ENCODE peak calls at places on chromosome 19, in nine cellular contexts. One of them, this sample, is unnamed. For H3K9me3 and H3K27me3, the result is how much of the 10 kb centered on the place peaks cover.

GRCh38 chr19:27752530-27753184 is 1460.3 kb downstream of the UQCRFS1 start:
- DNase-seq in cardiac muscle cell: no peak
- DNase-seq in CD4-positive, alpha-beta memory T cell: no peak
- DNase-seq in H9: no peak
- DNase-seq in aorta: no peak
- DNase-seq in left lung: no peak
- DNase-seq in Peyer's patch: peak
- DNase-seq in CD8-positive, alpha-beta T cell: no peak
- DNase-seq in Panc1: no peak
- DNase-seq in this sample: no peak

GRCh38 chr19:58367698-58368454 is 5.3 kb upstream of the ZNF497 start:
- DNase-seq in cardiac muscle cell: no peak
- DNase-seq in left lung: no peak
- DNase-seq in CD8-positive, alpha-beta T cell: no peak
- DNase-seq in H9: peak
- DNase-seq in Peyer's patch: no peak
- DNase-seq in CD4-positive, alpha-beta memory T cell: no peak
- DNase-seq in aorta: no peak
- DNase-seq in Panc1: no peak
- DNase-seq in this sample: no peak

GRCh38 chr19:3774621-3775373 is 2.8 kb upstream of the RAX2 start:
- DNase-seq in aorta: no peak
- DNase-seq in CD4-positive, alpha-beta memory T cell: no peak
- DNase-seq in Panc1: no peak
- DNase-seq in left lung: no peak
- DNase-seq in H9: peak
- DNase-seq in CD8-positive, alpha-beta T cell: no peak
- DNase-seq in cardiac muscle cell: no peak
- DNase-seq in Peyer's patch: no peak
- DNase-seq in this sample: no peak

GRCh38 chr19:430701-431100 is 21.8 kb upstream of the C2CD4C start:
- DNase-seq in CD4-positive, alpha-beta memory T cell: no peak
- DNase-seq in CD8-positive, alpha-beta T cell: no peak
- DNase-seq in H9: no peak
- DNase-seq in cardiac muscle cell: no peak
- DNase-seq in aorta: no peak
- DNase-seq in left lung: no peak
- DNase-seq in Panc1: no peak
- DNase-seq in Peyer's patch: no peak
- DNase-seq in this sample: no peak

GRCh38 chr19:1457031-1457739 is 7.3 kb downstream of the APC2 start:
- DNase-seq in H9: peak
- DNase-seq in left lung: no peak
- DNase-seq in CD4-positive, alpha-beta memory T cell: no peak
- DNase-seq in cardiac muscle cell: no peak
- DNase-seq in Peyer's patch: no peak
- DNase-seq in Panc1: no peak
- DNase-seq in CD8-positive, alpha-beta T cell: no peak
- DNase-seq in aorta: no peak
- DNase-seq in this sample: no peak

GRCh38 chr19:1566392-1567115 is 1.6 kb downstream of the MEX3D start:
- DNase-seq in left lung: peak
- DNase-seq in cardiac muscle cell: peak
- DNase-seq in H9: peak
- DNase-seq in CD4-positive, alpha-beta memory T cell: no peak
- DNase-seq in CD8-positive, alpha-beta T cell: no peak
- DNase-seq in aorta: peak
- DNase-seq in Peyer's patch: peak
- DNase-seq in Panc1: no peak
- DNase-seq in this sample: no peak

GRCh38 chr19:40362160-40362559 is 13.7 kb downstream of the PLD3 start:
- DNase-seq in H9: no peak
- DNase-seq in CD8-positive, alpha-beta T cell: no peak
- DNase-seq in cardiac muscle cell: no peak
- DNase-seq in left lung: no peak
- DNase-seq in Panc1: no peak
- DNase-seq in aorta: no peak
- DNase-seq in Peyer's patch: no peak
- DNase-seq in CD4-positive, alpha-beta memory T cell: no peak
- DNase-seq in this sample: no peak

GRCh38 chr19:12610540-12611360 is at the start of the genes ZNF490 and ZNF791:
- DNase-seq in CD4-positive, alpha-beta memory T cell: peak
- DNase-seq in H9: peak
- DNase-seq in left lung: peak
- DNase-seq in cardiac muscle cell: peak
- DNase-seq in aorta: peak
- DNase-seq in Panc1: peak
- DNase-seq in CD8-positive, alpha-beta T cell: peak
- DNase-seq in Peyer's patch: peak
- DNase-seq in this sample: peak

GRCh38 chr19:44476559-44477408 is 23.5 kb downstream of the ZNF180 start:
- DNase-seq in aorta: no peak
- DNase-seq in cardiac muscle cell: peak
- DNase-seq in CD8-positive, alpha-beta T cell: no peak
- DNase-seq in Peyer's patch: no peak
- DNase-seq in Panc1: no peak
- DNase-seq in CD4-positive, alpha-beta memory T cell: peak
- DNase-seq in left lung: no peak
- DNase-seq in H9: no peak
- DNase-seq in this sample: no peak

GRCh38 chr19:15669440-15669839 is 3.4 kb upstream of the CYP4F12 start:
- DNase-seq in cardiac muscle cell: no peak
- DNase-seq in CD4-positive, alpha-beta memory T cell: no peak
- DNase-seq in Peyer's patch: no peak
- DNase-seq in left lung: no peak
- DNase-seq in Panc1: no peak
- DNase-seq in aorta: no peak
- DNase-seq in CD8-positive, alpha-beta T cell: no peak
- DNase-seq in H9: no peak
- DNase-seq in this sample: no peak

GRCh38 chr19:15673176-15673654 is 328 bp downstream of the CYP4F12 start:
- DNase-seq in H9: no peak
- DNase-seq in CD4-positive, alpha-beta memory T cell: peak
- DNase-seq in Panc1: no peak
- DNase-seq in cardiac muscle cell: no peak
- DNase-seq in left lung: no peak
- DNase-seq in Peyer's patch: no peak
- DNase-seq in aorta: no peak
- DNase-seq in CD8-positive, alpha-beta T cell: no peak
- DNase-seq in this sample: no peak

GRCh38 chr19:15671237-15671636 is 1.6 kb upstream of the CYP4F12 start:
- DNase-seq in Panc1: no peak
- DNase-seq in CD4-positive, alpha-beta memory T cell: no peak
- DNase-seq in CD8-positive, alpha-beta T cell: no peak
- DNase-seq in cardiac muscle cell: no peak
- DNase-seq in left lung: no peak
- DNase-seq in aorta: no peak
- DNase-seq in H9: no peak
- DNase-seq in Peyer's patch: no peak
- DNase-seq in this sample: no peak

GRCh38 chr19:15672580-15673175 is at the start of gene CYP4F12:
- DNase-seq in CD4-positive, alpha-beta memory T cell: peak
- DNase-seq in aorta: peak
- DNase-seq in cardiac muscle cell: no peak
- DNase-seq in Panc1: no peak
- DNase-seq in Peyer's patch: peak
- DNase-seq in H9: no peak
- DNase-seq in CD8-positive, alpha-beta T cell: peak
- DNase-seq in left lung: peak
- DNase-seq in this sample: peak

GRCh38 chr19:15671891-15672579 is 852 bp upstream of the CYP4F12 start:
- DNase-seq in Peyer's patch: no peak
- DNase-seq in CD8-positive, alpha-beta T cell: no peak
- DNase-seq in Panc1: no peak
- DNase-seq in left lung: no peak
- DNase-seq in cardiac muscle cell: no peak
- DNase-seq in aorta: no peak
- DNase-seq in H9: no peak
- DNase-seq in CD4-positive, alpha-beta memory T cell: no peak
- DNase-seq in this sample: no peak
- H3K27ac ChIP-seq in Peyer's patch: peak
- H3K27ac ChIP-seq in CD8-positive, alpha-beta T cell: no peak
- H3K27ac ChIP-seq in Panc1: no peak
- H3K27ac ChIP-seq in left lung: peak
- H3K27ac ChIP-seq in cardiac muscle cell: no peak
- H3K27ac ChIP-seq in aorta: no peak
- H3K27ac ChIP-seq in H9: no peak
- H3K27ac ChIP-seq in CD4-positive, alpha-beta memory T cell: no peak
- H3K27ac ChIP-seq in this sample: no peak

DNA sequence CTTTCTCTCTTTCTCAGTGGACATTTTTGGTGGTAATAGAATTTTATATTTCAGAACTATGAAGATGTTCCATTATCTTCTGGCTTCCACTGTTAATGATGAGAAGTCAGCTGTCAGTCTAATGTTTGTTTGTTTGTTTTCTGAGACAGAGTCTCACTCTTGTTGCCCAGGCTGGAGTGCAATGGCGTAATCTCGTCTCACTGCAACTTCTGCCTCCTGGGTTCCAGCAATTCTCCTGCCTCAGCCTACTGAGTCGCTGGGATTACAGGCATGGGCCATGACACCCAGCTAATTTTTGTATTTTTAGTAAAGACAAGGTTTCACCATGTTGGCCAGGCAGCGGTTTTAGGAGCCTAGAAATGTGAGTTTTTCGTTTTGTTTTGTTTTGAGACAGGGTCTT is 4.7 kb downstream of the ZNF317 start:
- DNase-seq in CD4-positive, alpha-beta memory T cell: no peak
- DNase-seq in Peyer's patch: no peak
- DNase-seq in left lung: no peak
- DNase-seq in H9: no peak
- DNase-seq in Panc1: no peak
- DNase-seq in cardiac muscle cell: no peak
- DNase-seq in CD8-positive, alpha-beta T cell: no peak
- DNase-seq in aorta: no peak
- DNase-seq in this sample: no peak
- H3K9me3 ChIP-seq in CD4-positive, alpha-beta memory T cell: under half
- H3K9me3 ChIP-seq in Peyer's patch: under half
- H3K9me3 ChIP-seq in left lung: under half
- H3K9me3 ChIP-seq in H9: under half
- H3K9me3 ChIP-seq in Panc1: under half
- H3K9me3 ChIP-seq in cardiac muscle cell: under half
- H3K9me3 ChIP-seq in CD8-positive, alpha-beta T cell: under half
- H3K9me3 ChIP-seq in aorta: under half
- H3K9me3 ChIP-seq in this sample: under half

GRCh38 chr19:55655648-55656040 is 809 bp downstream of the U2AF2 start:
- DNase-seq in left lung: no peak
- DNase-seq in cardiac muscle cell: no peak
- DNase-seq in H9: no peak
- DNase-seq in CD8-positive, alpha-beta T cell: no peak
- DNase-seq in aorta: no peak
- DNase-seq in Panc1: no peak
- DNase-seq in CD4-positive, alpha-beta memory T cell: no peak
- DNase-seq in Peyer's patch: no peak
- DNase-seq in this sample: no peak
- H3K27me3 ChIP-seq in left lung: under half
- H3K27me3 ChIP-seq in cardiac muscle cell: under half
- H3K27me3 ChIP-seq in H9: under half
- H3K27me3 ChIP-seq in CD8-positive, alpha-beta T cell: under half
- H3K27me3 ChIP-seq in aorta: under half
- H3K27me3 ChIP-seq in Panc1: under half
- H3K27me3 ChIP-seq in CD4-positive, alpha-beta memory T cell: under half
- H3K27me3 ChIP-seq in Peyer's patch: under half
- H3K27me3 ChIP-seq in this sample: under half

GRCh38 chr19:56108447-56109195 is 12.5 kb downstream of the ZNF787 start:
- DNase-seq in cardiac muscle cell: no peak
- DNase-seq in aorta: peak
- DNase-seq in Peyer's patch: no peak
- DNase-seq in left lung: no peak
- DNase-seq in CD8-positive, alpha-beta T cell: no peak
- DNase-seq in CD4-positive, alpha-beta memory T cell: no peak
- DNase-seq in H9: no peak
- DNase-seq in Panc1: no peak
- DNase-seq in this sample: no peak
- H3K27ac ChIP-seq in cardiac muscle cell: peak
- H3K27ac ChIP-seq in aorta: no peak
- H3K27ac ChIP-seq in Peyer's patch: no peak
- H3K27ac ChIP-seq in left lung: no peak
- H3K27ac ChIP-seq in CD8-positive, alpha-beta T cell: no peak
- H3K27ac ChIP-seq in CD4-positive, alpha-beta memory T cell: no peak
- H3K27ac ChIP-seq in H9: no peak
- H3K27ac ChIP-seq in Panc1: peak
- H3K27ac ChIP-seq in this sample: no peak

GRCh38 chr19:9461938-9462337 is 26.6 kb upstream of the ZNF266 start:
- DNase-seq in H9: no peak
- DNase-seq in Peyer's patch: no peak
- DNase-seq in Panc1: no peak
- DNase-seq in CD8-positive, alpha-beta T cell: no peak
- DNase-seq in cardiac muscle cell: no peak
- DNase-seq in aorta: no peak
- DNase-seq in CD4-positive, alpha-beta memory T cell: no peak
- DNase-seq in left lung: no peak
- DNase-seq in this sample: no peak
- H3K9me3 ChIP-seq in H9: half or more
- H3K9me3 ChIP-seq in Peyer's patch: under half
- H3K9me3 ChIP-seq in Panc1: under half
- H3K9me3 ChIP-seq in CD8-positive, alpha-beta T cell: under half
- H3K9me3 ChIP-seq in cardiac muscle cell: under half
- H3K9me3 ChIP-seq in aorta: under half
- H3K9me3 ChIP-seq in CD4-positive, alpha-beta memory T cell: under half
- H3K9me3 ChIP-seq in left lung: half or more
- H3K9me3 ChIP-seq in this sample: half or more

DNA sequence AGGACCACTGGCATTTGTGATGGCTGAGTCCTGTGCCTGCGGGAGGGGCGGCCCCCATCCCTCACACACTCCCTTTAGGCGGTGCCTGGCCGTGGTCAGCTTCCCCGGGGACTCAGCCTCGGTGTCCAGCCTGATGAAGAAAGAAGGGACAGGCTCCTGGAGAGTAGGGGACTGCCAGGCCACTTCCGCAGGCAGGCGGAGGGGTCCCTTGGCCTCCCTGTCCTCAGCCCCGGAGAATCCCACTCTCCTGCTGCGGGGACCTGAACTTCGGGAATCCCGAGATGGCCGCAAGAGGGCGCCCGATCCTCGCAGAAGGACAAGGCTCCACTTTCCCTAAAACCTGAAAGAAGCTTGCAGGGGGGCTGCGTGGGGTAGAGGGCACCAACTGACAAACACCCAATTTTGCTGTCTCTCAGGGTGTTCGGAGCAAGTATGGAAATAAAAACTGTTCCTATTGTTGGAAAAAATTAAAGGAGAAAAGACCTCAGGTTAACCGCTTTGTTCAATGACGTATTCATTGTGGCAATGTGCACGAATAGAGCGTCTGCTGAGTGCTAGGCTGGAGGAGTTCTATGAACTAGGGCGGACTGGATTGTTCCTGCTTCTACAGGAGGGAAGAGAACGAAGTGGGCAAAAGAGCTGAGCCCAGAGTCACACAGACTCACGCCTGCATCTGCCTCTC is 297.3 kb downstream of the ZNF536 start:
- DNase-seq in left lung: no peak
- DNase-seq in aorta: no peak
- DNase-seq in CD8-positive, alpha-beta T cell: peak
- DNase-seq in H9: peak
- DNase-seq in Peyer's patch: peak
- DNase-seq in cardiac muscle cell: peak
- DNase-seq in CD4-positive, alpha-beta memory T cell: peak
- DNase-seq in Panc1: peak
- DNase-seq in this sample: peak
- H3K27me3 ChIP-seq in left lung: under half
- H3K27me3 ChIP-seq in aorta: under half
- H3K27me3 ChIP-seq in CD8-positive, alpha-beta T cell: under half
- H3K27me3 ChIP-seq in H9: under half
- H3K27me3 ChIP-seq in Peyer's patch: under half
- H3K27me3 ChIP-seq in cardiac muscle cell: half or more
- H3K27me3 ChIP-seq in CD4-positive, alpha-beta memory T cell: under half
- H3K27me3 ChIP-seq in Panc1: under half
- H3K27me3 ChIP-seq in this sample: under half

This sample was measured in CD4-positive, alpha-beta T cell.